ENCODE peak calls at places on chromosomes 13 and 19, in six cellular contexts. D, Z, O, I, K and J are unnamed samples.
A peak's percentile ranks its signal among the peaks of the same experiment; 100 is the strongest.

GRCh38 chr19:40921005-40921897 is 39.2 kb upstream of the CYP2A7 start:
- DNase-seq in D (no peak), Z (peak; percentile 82), O (no peak), I (no peak), K (no peak), J (peak; percentile 90)

GRCh38 chr19:40799558-40800338 is 757 bp downstream of the EGLN2 start:
- DNase-seq in D (no peak), Z (peak; percentile 86), O (no peak), I (no peak), K (no peak), J (no peak)

GRCh38 chr19:4030552-4030951 is 23.0 kb downstream of the PIAS4 start:
- DNase-seq in D (no peak), Z (peak; percentile 58), O (no peak), I (no peak), K (no peak), J (no peak)

GRCh38 chr13:74550039-74550438 is 415.8 kb upstream of the KLF12 start:
- DNase-seq in D (no peak), Z (no peak), O (peak; percentile 26), I (peak; percentile 39), K (no peak), J (no peak)

GRCh38 chr13:79678100-79678499 is 197.1 kb downstream of the NDFIP2 start:
- DNase-seq in D (no peak), Z (no peak), O (peak; percentile 26), I (peak; percentile 62), K (no peak), J (no peak)

GRCh38 chr13:30806784-30807183 is 71.4 kb downstream of the ALOX5AP start:
- DNase-seq in D (no peak), Z (no peak), O (peak; percentile 51), I (peak; percentile 80), K (no peak), J (peak; percentile 60)

GRCh38 chr19:48768989-48769713 is 13.8 kb downstream of the FGF21 start:
- DNase-seq in D (no peak), Z (no peak), O (no peak), I (peak; percentile 33), K (no peak), J (no peak)

GRCh38 chr13:70043685-70044084 is 63.9 kb upstream of the ATXN8OS start:
- DNase-seq in D (no peak), Z (no peak), O (peak; percentile 11), I (peak; percentile 13), K (no peak), J (peak; percentile 39)

GRCh38 chr13:82747948-82748347 is 1134.3 kb downstream of the SLITRK1 start:
- DNase-seq in D (no peak), Z (no peak), O (no peak), I (peak; percentile 45), K (no peak), J (no peak)

GRCh38 chr19:16714702-16715294 is 4.8 kb upstream of the NWD1 start:
- DNase-seq in D (no peak), Z (peak; percentile 78), O (peak; percentile 44), I (peak; percentile 8), K (peak; percentile 28), J (peak; percentile 76)

GRCh38 chr19:54179921-54180452 is 7.0 kb upstream of the TMC4 start:
- DNase-seq in D (no peak), Z (no peak), O (peak; percentile 37), I (peak; percentile 48), K (peak; percentile 59), J (no peak)

GRCh38 chr19:34224996-34225658 is 29.2 kb upstream of the GARRE1 start:
- DNase-seq in D (no peak), Z (no peak), O (peak; percentile 36), I (peak; percentile 61), K (no peak), J (no peak)

GRCh38 chr19:14369399-14370168 is 11.7 kb upstream of the ADGRE5 start:
- DNase-seq in D (no peak), Z (no peak), O (no peak), I (peak; percentile 70), K (no peak), J (no peak)

GRCh38 chr19:55638864-55639359 is 1.9 kb upstream of the ZNF580 start:
- DNase-seq in D (no peak), Z (peak; percentile 70), O (no peak), I (no peak), K (no peak), J (peak; percentile 46)

GRCh38 chr19:8988204-8988603 is 22.0 kb downstream of the MUC16 start:
- DNase-seq in D (no peak), Z (no peak), O (no peak), I (no peak), K (no peak), J (no peak)

GRCh38 chr13:48600374-48601364 is 53.1 kb upstream of the CYSLTR2 start:
- DNase-seq in D (no peak), Z (no peak), O (peak; percentile 49), I (peak; percentile 98), K (no peak), J (no peak)

GRCh38 chr19:34308381-34309367 is 54.3 kb downstream of the GARRE1 start:
- DNase-seq in D (no peak), Z (no peak), O (no peak), I (peak; percentile 29), K (no peak), J (no peak)

GRCh38 chr13:40613192-40613818 is 53.1 kb downstream of the FOXO1 start:
- DNase-seq in D (no peak), Z (no peak), O (no peak), I (no peak), K (no peak), J (no peak)

GRCh38 chr13:94480672-94481145 is 1.2 kb upstream of the DCT start:
- DNase-seq in D (no peak), Z (no peak), O (peak; percentile 6), I (peak; percentile 46), K (no peak), J (peak; percentile 51)

GRCh38 chr19:925912-926594 is at the start of gene ARID3A:
- DNase-seq in D (no peak), Z (peak; percentile 65), O (peak; percentile 42), I (peak; percentile 57), K (no peak), J (no peak)

GRCh38 chr19:370641-371330 is 26.2 kb upstream of the MIER2 start:
- DNase-seq in D (no peak), Z (no peak), O (no peak), I (no peak), K (peak; percentile 5), J (no peak)

GRCh38 chr19:708154-709141 is at the start of gene PALM:
- DNase-seq in D (no peak), Z (no peak), O (no peak), I (no peak), K (peak; percentile 52), J (no peak)

GRCh38 chr13:85864963-85865530 is 65.8 kb upstream of the SLITRK6 start:
- DNase-seq in D (no peak), Z (no peak), O (peak; percentile 28), I (peak; percentile 1), K (no peak), J (peak; percentile 49)

GRCh38 chr13:114325729-114326128 is 11.4 kb downstream of the CHAMP1 start:
- DNase-seq in D (no peak), Z (no peak), O (no peak), I (no peak), K (no peak), J (no peak)

GRCh38 chr13:114148521-114148855 is 16.1 kb upstream of the RASA3 start:
- DNase-seq in D (no peak), Z (peak; percentile 51), O (no peak), I (no peak), K (no peak), J (no peak)

GRCh38 chr19:23790641-23791488 is 32.2 kb upstream of the ZNF681 start:
- DNase-seq in D (no peak), Z (no peak), O (no peak), I (no peak), K (no peak), J (no peak)

GRCh38 chr19:38691938-38692457 is 44.5 kb downstream of the ACTN4 start:
- DNase-seq in D (peak; percentile 85), Z (no peak), O (peak; percentile 94), I (peak; percentile 97), K (no peak), J (peak; percentile 88)

GRCh38 chr19:6061420-6062130 is 48.7 kb downstream of the RFX2 start:
- DNase-seq in D (no peak), Z (no peak), O (no peak), I (no peak), K (no peak), J (peak; percentile 49)

GRCh38 chr19:52734340-52734892 is 428 bp downstream of the ZNF611 start:
- DNase-seq in D (no peak), Z (no peak), O (peak; percentile 5), I (no peak), K (no peak), J (peak; percentile 15)

GRCh38 chr19:46186717-46187101 is 38.7 kb downstream of the IGFL2 start:
- DNase-seq in D (no peak), Z (no peak), O (no peak), I (no peak), K (no peak), J (no peak)

GRCh38 chr13:113559061-113559460 is 25.5 kb upstream of the TFDP1 start:
- DNase-seq in D (no peak), Z (peak; percentile 10), O (no peak), I (no peak), K (no peak), J (no peak)

GRCh38 chr19:51339687-51340656 is 2.0 kb downstream of the VSIG10L start:
- DNase-seq in D (peak; percentile 99), Z (peak; percentile 100), O (peak; percentile 95), I (peak; percentile 86), K (peak; percentile 93), J (peak; percentile 98)
- TF ChIP-seq CTCF in D (peak; percentile 24), Z (peak; percentile 18), O (no peak), I (no peak), K (peak; percentile 35), J (peak; percentile 18)

GRCh38 chr13:90803210-90803609 is 544.3 kb upstream of the MIR17HG start:
- DNase-seq in D (no peak), Z (no peak), O (no peak), I (no peak), K (no peak), J (no peak)

GRCh38 chr13:90806905-90807304 is 540.6 kb upstream of the MIR17HG start:
- DNase-seq in D (no peak), Z (no peak), O (no peak), I (no peak), K (no peak), J (no peak)

DNA sequence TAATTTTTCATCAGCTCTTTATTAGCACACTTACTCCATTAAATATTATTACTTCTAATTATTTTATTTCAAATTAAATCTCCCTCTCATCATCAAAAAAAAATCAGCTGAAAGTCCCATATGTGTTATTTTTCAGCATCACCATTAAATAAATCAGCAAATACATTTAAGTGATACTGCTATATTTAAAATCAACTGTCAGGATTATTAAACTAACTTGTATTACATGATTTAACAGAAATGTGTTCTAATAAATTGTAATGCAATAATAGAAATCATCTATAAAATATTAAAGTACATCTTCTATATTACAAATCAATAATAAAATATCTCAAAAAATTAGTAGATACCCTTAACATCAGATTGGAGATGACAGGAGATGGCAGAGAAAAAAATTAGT is 538.6 kb upstream of the MIR17HG start:
- DNase-seq in D (no peak), Z (no peak), O (no peak), I (no peak), K (no peak), J (no peak)
- TF ChIP-seq CTCF in D (no peak), Z (no peak), O (no peak), I (no peak), K (no peak), J (no peak)

GRCh38 chr13:44967656-44968451 is 21.4 kb downstream of the NUFIP1 start:
- DNase-seq in D (no peak), Z (no peak), O (no peak), I (no peak), K (no peak), J (peak; percentile 5)
- TF ChIP-seq CTCF in D (no peak), Z (no peak), O (no peak), I (no peak), K (no peak), J (no peak)

GRCh38 chr19:2785244-2786000 is at the start of gene THOP1:
- DNase-seq in D (peak; percentile 97), Z (peak; percentile 100), O (peak; percentile 99), I (peak; percentile 95), K (peak; percentile 94), J (peak; percentile 100)
- TF ChIP-seq CTCF in D (no peak), Z (no peak), O (no peak), I (no peak), K (no peak), J (no peak)